ENCODE peak calls at places on chromosomes 2 and 18, in seven cellular contexts. W is CD8-positive, alpha-beta memory T cell; T is aorta; Q is CD4-positive, CD25-positive, alpha-beta regulatory T cell; S is sigmoid colon; O is small intestine; N is Caco-2. Z is an unnamed sample. For H3K36me3 and H3K4me1, the result is how much of the 10 kb centered on the place peaks cover.

GRCh38 chr18:25814841-25815458 is 275.5 kb downstream of the SS18 start:
- DNase-seq in W (no peak), T (no peak), Q (peak), S (no peak), O (no peak), N (no peak), Z (no peak)

GRCh38 chr2:227115761-227116160 is 48.2 kb downstream of the COL4A4 start:
- DNase-seq in W (no peak), T (no peak), Q (no peak), S (no peak), O (no peak), N (no peak), Z (no peak)

GRCh38 chr2:20451761-20452499 is 5.1 kb downstream of the RHOB start:
- DNase-seq in W (no peak), T (no peak), Q (no peak), S (peak), O (no peak), N (no peak), Z (no peak)

GRCh38 chr2:48356701-48357322 is 173.1 kb upstream of the STON1 start:
- DNase-seq in W (no peak), T (no peak), Q (peak), S (no peak), O (peak), N (no peak), Z (peak)

GRCh38 chr18:23134780-23135678 is at the start of gene CABLES1:
- DNase-seq in W (no peak), T (peak), Q (peak), S (peak), O (peak), N (peak), Z (peak)

GRCh38 chr2:188303363-188304031 is 11.8 kb downstream of the GULP1 start:
- DNase-seq in W (no peak), T (no peak), Q (no peak), S (no peak), O (no peak), N (peak), Z (peak)

GRCh38 chr2:41907716-41908328 is 140.0 kb upstream of the PKDCC start:
- DNase-seq in W (no peak), T (no peak), Q (no peak), S (no peak), O (peak), N (no peak), Z (no peak)

GRCh38 chr18:48530399-48531081 is 8.3 kb upstream of the CTIF start:
- DNase-seq in W (no peak), T (no peak), Q (no peak), S (no peak), O (no peak), N (no peak), Z (no peak)

GRCh38 chr18:11784905-11785304 is 66.3 kb upstream of the CHMP1B start:
- DNase-seq in W (no peak), T (no peak), Q (no peak), S (no peak), O (no peak), N (no peak), Z (no peak)

GRCh38 chr18:11791131-11791530 is 60.1 kb upstream of the CHMP1B start:
- DNase-seq in W (no peak), T (no peak), Q (no peak), S (no peak), O (no peak), N (no peak), Z (no peak)

GRCh38 chr18:11780042-11780441 is 71.2 kb upstream of the CHMP1B start:
- DNase-seq in W (no peak), T (no peak), Q (no peak), S (no peak), O (no peak), N (no peak), Z (no peak)

GRCh38 chr18:11783716-11784331 is 67.4 kb upstream of the CHMP1B start:
- DNase-seq in W (no peak), T (no peak), Q (no peak), S (no peak), O (no peak), N (no peak), Z (no peak)

DNA sequence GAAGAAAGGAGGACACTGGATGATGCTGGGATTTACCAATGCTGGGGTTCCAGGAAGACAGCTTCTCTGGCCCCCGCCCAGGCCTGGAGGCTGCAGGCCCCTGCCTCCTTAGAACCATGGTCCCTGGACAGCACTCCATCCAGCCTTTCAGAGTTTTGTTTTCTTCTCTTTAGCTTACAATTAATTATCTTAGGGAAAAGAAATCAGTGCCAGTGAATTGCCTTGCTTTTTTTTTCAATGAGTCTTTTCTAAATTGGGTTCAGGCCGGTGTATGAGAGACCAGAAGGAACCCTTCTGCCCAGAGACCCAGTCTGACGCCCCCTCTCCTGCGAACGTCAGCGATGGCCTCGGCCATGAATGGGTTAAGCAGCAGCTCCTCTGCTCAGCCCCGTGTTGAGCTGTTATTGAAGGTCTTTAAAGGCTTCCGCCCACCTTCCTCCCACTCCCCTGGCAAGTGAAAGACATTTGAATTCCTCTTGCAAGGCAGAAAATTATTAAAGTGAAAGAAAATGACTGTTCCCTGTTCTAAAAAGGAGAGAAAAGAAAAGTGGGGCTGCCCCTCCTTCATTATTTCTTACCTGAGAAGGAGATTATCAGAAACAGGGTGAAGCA is 65.7 kb upstream of the CHMP1B start:
- DNase-seq in W (no peak), T (no peak), Q (no peak), S (no peak), O (no peak), N (no peak), Z (no peak)
- H3K36me3 ChIP-seq in W (under half), T (under half), Q (under half), S (under half), O (under half), N (under half), Z (under half)

GRCh38 chr2:12819721-12820120 is 103.0 kb downstream of the TRIB2 start:
- DNase-seq in W (no peak), T (no peak), Q (no peak), S (no peak), O (peak), N (no peak), Z (no peak)
- H3K4me3 ChIP-seq in W (no peak), T (no peak), Q (no peak), S (no peak), O (no peak), N (no peak), Z (no peak)

DNA sequence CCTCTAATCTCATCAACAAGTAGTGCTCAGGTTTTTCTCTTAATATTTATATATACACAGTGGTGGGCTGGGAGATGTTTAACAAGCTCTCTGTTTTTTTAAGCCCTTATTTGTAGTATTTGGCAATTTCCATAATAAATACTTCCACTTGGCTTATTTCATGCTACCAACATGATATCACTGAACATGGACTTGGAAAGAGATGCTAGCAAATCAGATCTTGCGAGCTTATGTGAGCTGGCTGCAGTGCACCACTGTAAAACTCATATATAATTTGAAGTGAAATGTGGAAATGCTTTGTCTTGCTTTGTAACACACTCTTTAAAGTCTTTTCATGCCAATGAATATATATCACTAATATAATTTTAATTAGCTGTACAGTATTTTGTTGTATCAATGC is 155.7 kb downstream of the ALK start:
- DNase-seq in W (no peak), T (no peak), Q (no peak), S (no peak), O (no peak), N (no peak), Z (no peak)
- H3K4me1 ChIP-seq in W (under half), T (under half), Q (under half), S (under half), O (under half), N (under half), Z (under half)

GRCh38 chr2:27441958-27442281 is 261 bp upstream of the KRTCAP3 start:
- DNase-seq in W (no peak), T (no peak), Q (no peak), S (no peak), O (no peak), N (no peak), Z (no peak)
- H3K36me3 ChIP-seq in W (under half), T (under half), Q (half or more), S (under half), O (under half), N (under half), Z (under half)

DNA sequence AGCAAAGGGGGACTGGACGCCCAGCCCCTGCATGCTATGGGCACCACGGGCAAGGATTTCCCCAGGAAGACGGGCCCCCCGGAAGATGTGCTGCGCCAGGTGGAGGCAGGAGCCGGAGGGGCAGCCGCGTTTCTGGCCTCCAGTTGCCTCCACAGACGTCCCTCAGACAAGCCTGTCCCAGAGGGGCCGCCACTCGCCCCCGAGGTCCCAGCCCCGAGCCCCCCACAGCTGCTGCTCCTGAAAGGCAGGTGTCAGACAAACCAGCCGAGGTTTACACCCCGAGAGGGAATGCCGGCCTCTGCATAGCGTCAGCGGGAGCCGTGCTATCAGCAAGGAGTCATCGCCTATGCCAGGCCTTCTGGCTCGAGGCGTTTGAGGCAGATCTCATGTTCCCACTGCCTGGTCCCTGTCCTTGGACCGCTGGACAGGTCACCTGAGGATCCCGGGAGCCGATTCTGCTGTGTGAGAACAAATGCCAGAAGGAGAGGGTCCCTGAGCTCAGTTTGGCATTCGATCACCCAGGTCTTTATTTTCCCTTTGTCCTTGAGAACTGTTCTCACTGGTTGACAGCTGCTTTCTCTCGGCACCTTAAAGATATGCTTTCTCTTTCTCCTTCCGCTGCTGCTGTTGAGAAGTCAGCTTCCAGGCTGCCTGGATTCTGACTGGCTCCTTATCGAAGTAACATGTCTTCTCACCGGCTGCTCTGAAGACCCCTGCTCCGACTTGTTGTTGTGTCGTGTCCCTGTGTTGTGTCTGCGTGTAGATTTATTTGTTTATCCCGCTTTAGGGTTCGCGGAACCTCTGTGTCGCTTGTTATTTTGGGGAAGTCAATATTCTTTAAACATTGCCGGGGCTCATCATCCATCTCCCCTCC is 20.6 kb downstream of the CROCC2 start:
- DNase-seq in W (no peak), T (peak), Q (no peak), S (peak), O (peak), N (peak), Z (no peak)
- H3K4me3 ChIP-seq in W (no peak), T (no peak), Q (no peak), S (no peak), O (no peak), N (no peak), Z (no peak)

GRCh38 chr2:16623046-16623445 is 42.6 kb downstream of the CYRIA start:
- DNase-seq in W (no peak), T (no peak), Q (no peak), S (no peak), O (no peak), N (no peak), Z (no peak)

GRCh38 chr2:16621348-16621747 is 44.3 kb downstream of the CYRIA start:
- DNase-seq in W (no peak), T (no peak), Q (no peak), S (no peak), O (no peak), N (no peak), Z (no peak)

GRCh38 chr2:16620590-16620989 is 45.0 kb downstream of the CYRIA start:
- DNase-seq in W (no peak), T (no peak), Q (no peak), S (no peak), O (no peak), N (peak), Z (no peak)

GRCh38 chr2:16623564-16624418 is 41.8 kb downstream of the CYRIA start:
- DNase-seq in W (no peak), T (no peak), Q (peak), S (no peak), O (no peak), N (no peak), Z (no peak)

DNA sequence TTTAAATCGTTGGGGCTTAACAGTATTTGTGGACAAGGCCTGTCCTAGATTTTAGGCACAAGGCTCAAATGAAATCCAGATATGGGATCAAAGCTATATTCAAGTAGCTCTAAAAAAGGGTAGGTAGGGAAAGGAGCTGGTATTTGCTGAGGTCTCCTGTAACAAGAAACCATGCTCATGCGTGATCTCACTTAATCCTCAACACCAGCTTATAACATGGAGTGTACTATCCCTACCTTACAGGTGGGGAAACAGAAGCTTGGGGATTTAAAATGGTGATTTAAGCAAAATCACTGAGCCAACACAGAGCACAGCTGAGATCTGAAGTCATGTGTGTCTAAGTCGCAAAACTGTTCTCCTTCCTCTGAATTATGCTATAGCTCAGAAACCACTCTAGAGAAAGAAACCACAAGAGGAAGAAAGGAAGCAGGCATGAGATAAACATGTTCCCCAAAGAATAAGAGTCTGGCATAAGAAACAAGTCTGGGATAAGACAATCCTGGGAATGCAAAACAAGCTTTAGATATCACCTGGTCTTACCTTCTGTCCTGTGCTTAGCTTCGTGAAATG is 43.1 kb downstream of the CYRIA start:
- DNase-seq in W (no peak), T (no peak), Q (no peak), S (no peak), O (no peak), N (no peak), Z (no peak)
- H3K4me1 ChIP-seq in W (under half), T (under half), Q (under half), S (under half), O (under half), N (under half), Z (under half)

Z was measured in HAP-1.